ENCODE peak calls at places on chromosome 16, in seven cellular contexts. D, P, F, A, Z, T and O are unnamed samples.
A peak's percentile ranks its signal among the peaks of the same experiment; 100 is the strongest.

GRCh38 chr16:84692451-84692850 is 7.3 kb upstream of the USP10 start:
- DNase-seq in Z (no peak), D (no peak), F (no peak), P (no peak), A (no peak), T (no peak), O (no peak)

GRCh38 chr16:10741844-10742243 is 1.8 kb upstream of the NUBP1 start:
- DNase-seq in D (peak; percentile 83), A (no peak), Z (no peak), F (no peak), T (peak; percentile 17), P (no peak), O (no peak)

GRCh38 chr16:48608871-48609452 is 1.0 kb downstream of the N4BP1 start:
- DNase-seq in D (peak; percentile 83), Z (no peak), F (no peak), A (no peak), P (no peak), T (no peak), O (no peak)

GRCh38 chr16:59698341-59698979 is 964.3 kb upstream of the GOT2 start:
- DNase-seq in P (no peak), F (no peak), Z (no peak), D (no peak), T (no peak), A (no peak), O (no peak)

GRCh38 chr16:27455700-27456099 is 53.7 kb downstream of the IL21R start:
- DNase-seq in T (no peak), F (no peak), Z (no peak), D (no peak), P (no peak), A (no peak), O (no peak)

GRCh38 chr16:49859139-49859947 is 3.4 kb upstream of the ZNF423 start:
- DNase-seq in P (no peak), F (no peak), D (peak; percentile 92), A (no peak), T (peak; percentile 67), Z (peak; percentile 77), O (peak; percentile 78)

GRCh38 chr16:84062734-84063640 is 20.4 kb upstream of the SLC38A8 start:
- DNase-seq in P (peak; percentile 62), D (peak; percentile 92), A (peak; percentile 82), Z (peak; percentile 68), F (peak; percentile 57), T (peak; percentile 70), O (peak; percentile 87)

GRCh38 chr16:11386791-11387546 is 41.7 kb downstream of the RMI2 start:
- DNase-seq in Z (no peak), F (no peak), P (peak; percentile 49), A (peak; percentile 64), T (no peak), D (peak; percentile 86), O (no peak)

DNA sequence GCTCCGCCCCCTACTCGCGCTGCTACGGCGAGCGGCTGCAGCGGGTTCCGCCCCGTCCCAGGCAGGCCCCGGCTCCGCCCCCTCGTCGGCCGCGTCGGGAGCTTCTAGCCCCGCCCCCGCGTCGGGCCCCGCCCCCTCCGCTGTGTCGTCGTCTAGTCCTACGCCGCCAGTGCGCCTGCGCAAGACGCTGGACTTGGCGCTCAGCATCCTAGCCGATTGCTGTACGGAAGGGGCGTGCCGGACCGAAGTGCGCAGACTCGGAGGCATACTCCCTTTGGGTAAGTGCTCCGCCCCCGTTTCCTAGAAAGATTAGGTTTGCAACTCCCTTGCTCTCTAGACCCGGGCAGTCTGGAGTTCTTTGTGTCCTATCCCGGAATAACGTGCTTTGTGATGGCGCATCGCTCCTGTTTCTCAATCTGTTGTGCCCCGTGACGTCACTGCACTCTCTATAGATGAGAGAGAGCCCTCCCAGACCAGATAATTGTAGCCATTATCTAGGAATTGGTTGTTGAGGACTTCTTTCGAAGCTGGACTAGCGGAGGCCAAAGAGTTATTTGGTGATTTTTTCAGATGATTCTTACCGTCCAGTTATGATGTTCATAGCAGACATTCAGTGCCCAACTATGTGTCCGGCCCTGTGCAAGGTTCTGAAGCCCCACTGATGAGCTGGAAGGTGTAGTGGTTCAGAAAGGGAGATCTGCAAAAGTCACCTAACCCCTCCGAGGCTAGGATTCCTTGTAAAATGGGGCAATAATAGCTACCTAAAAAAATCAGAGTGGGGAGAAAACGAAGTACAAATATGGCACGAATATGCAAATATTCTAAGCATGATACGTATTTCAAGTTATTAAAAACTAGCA is 651 bp downstream of the ARMC5 start:
- DNase-seq in T (peak; percentile 100), Z (peak; percentile 100), F (peak; percentile 100), A (peak; percentile 100), D (peak; percentile 100), P (peak; percentile 88), O (peak; percentile 100)
- TF ChIP-seq POLR2A in T (no peak), Z (peak; percentile 62), F (peak; percentile 2), A (no peak), D (no peak), P (no peak), O (no peak)

GRCh38 chr16:89264800-89265550 is 47.5 kb downstream of the ZNF778 start:
- DNase-seq in A (no peak), Z (no peak), D (no peak), T (no peak), F (no peak), P (no peak), O (no peak)

GRCh38 chr16:89257281-89257731 is 39.8 kb downstream of the ZNF778 start:
- DNase-seq in Z (no peak), T (no peak), D (no peak), F (no peak), P (no peak), A (no peak), O (no peak)

GRCh38 chr16:89265647-89266046 is 48.1 kb downstream of the ZNF778 start:
- DNase-seq in D (no peak), A (no peak), P (no peak), F (no peak), Z (no peak), T (no peak), O (no peak)

GRCh38 chr16:89257757-89258465 is 40.4 kb downstream of the ZNF778 start:
- DNase-seq in F (no peak), D (no peak), P (no peak), T (no peak), Z (no peak), A (no peak), O (no peak)

DNA sequence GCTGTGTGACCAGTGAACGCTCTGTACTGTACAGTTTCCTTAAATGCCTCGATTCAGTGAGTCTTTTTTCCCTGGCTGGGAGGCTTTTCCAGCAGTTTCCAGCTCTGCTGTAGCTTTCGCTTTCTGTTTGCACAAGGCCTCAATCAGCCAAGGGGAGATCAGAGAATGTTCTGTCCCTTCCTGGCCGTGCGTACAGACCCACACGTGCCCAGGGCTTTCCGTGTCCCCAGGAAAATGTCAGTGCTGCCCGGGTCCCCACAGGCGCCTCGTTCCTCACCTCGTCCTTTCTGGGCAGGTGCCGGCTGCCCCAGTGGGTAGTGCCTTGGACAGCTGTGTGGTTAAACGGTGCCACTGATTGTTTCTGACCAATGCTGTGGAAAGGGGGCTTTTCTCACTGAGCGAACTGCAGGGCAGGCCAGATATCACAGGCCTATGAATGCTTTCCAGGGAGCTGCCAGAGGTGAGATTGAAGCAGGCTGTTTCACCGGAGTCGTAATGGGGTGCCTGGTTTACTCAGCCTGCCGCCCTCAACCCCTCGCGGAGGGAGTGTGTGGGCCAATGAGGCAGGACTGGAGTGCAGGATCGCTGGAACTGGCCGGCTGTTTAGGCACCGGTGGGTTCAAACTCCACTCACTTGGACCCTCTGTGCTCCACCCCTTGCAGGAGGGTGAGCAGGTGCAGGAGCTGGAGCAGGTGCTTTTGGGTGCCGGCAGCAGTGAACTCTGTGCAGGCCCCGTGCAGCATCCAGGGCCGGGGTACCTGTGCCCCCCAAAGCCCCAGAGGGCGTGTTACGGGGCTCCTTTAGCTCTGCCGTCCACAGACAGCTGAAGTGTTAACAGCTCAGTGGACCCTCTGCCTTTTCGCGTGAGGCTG is 44.4 kb downstream of the ZNF778 start:
- DNase-seq in Z (no peak), P (no peak), D (no peak), A (no peak), T (no peak), F (no peak), O (no peak)
- TF ChIP-seq POLR2A in Z (no peak), P (no peak), D (no peak), A (no peak), T (no peak), F (no peak), O (no peak)

DNA sequence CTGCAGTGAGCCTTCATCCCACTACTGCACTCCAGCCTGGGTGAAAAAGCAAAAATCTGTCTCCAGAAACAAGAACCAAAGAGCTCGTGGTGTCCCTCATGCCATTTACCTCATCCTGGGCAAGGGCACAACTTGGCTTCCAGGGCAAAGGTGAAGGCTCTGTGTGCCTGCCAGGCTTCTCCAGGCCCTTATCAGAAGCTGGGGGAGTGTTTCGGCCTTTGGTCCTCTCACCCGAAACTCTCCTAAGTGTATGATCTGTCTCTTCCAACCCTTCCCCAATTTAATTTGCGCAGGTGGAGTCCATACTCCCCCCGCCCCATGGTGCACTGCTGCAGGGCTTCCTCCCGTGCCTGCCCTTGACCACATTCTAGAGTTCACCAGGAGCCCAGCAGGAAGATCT is 1.1 kb downstream of the CES2 start:
- DNase-seq in D (no peak), Z (no peak), A (no peak), P (no peak), F (no peak), T (peak; percentile 51), O (peak; percentile 29)
- TF ChIP-seq POLR2A in D (no peak), Z (no peak), A (no peak), P (no peak), F (no peak), T (peak; percentile 13), O (no peak)

GRCh38 chr16:66519974-66520373 is 29.9 kb downstream of the TK2 start:
- DNase-seq in T (no peak), D (peak; percentile 78), A (no peak), F (no peak), P (no peak), Z (no peak), O (no peak)

GRCh38 chr16:66521227-66521626 is 28.7 kb downstream of the TK2 start:
- DNase-seq in D (peak; percentile 80), T (no peak), P (no peak), A (no peak), F (no peak), Z (no peak), O (no peak)

GRCh38 chr16:66521951-66522771 is 27.8 kb downstream of the TK2 start:
- DNase-seq in P (peak; percentile 35), T (peak; percentile 84), A (no peak), F (no peak), Z (no peak), D (peak; percentile 88), O (peak; percentile 35)

GRCh38 chr16:66519482-66519881 is 30.4 kb downstream of the TK2 start:
- DNase-seq in A (no peak), Z (no peak), T (no peak), F (no peak), P (no peak), D (no peak), O (no peak)

DNA sequence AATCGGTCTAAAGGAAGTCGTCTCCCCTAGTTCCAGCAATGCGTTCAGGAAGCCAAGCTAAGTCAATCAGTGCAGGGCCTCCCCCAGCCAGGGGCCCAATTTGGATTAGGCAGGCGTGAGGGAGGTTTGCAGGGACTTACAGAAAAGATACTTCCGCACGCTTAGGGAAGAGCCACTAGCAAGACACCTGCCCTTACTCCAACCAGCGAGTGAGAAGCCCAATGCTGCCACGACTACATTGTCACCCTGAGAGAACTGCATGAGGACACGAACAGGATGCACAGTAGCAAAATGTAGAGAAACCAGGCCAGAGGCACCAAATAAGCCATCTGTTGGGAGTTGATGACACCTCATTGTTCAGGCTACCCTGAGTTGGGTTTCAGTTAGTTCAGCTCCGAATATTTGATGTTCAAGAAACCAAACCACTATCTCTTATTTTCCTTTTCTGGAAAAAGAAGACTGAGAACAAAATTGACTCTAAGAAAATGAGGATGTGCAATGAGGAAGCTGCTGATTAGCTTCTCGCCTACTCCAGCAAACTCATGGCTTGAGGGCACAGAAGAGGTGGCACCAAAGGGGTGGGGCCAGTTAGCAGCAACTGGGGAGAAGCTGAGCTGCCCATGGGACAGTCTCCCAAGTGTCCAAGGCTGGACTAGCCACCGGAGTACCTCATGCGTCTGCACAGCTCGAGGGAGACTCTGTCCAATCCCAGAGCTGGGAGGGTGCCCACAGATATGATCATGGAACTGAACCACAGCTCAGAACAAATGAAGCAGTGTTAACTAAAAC is 29.3 kb downstream of the TK2 start:
- DNase-seq in Z (no peak), F (no peak), D (peak; percentile 90), T (peak; percentile 42), P (no peak), A (no peak), O (peak; percentile 53)
- TF ChIP-seq POLR2A in Z (no peak), F (no peak), D (no peak), T (no peak), P (no peak), A (peak; percentile 12), O (no peak)